ENCODE peak calls at places on chromosome 6, in six cellular contexts. A is WTC11; V is GM13976; W is stimulated activated CD4-positive, alpha-beta T cell treated with anti-CD3 and anti-CD28 coated beads, Interleukin-4, amount 100 ng/mL, for 48 hours; Z is G401; X is fibroblast of the conjunctiva. F is an unnamed sample.

GRCh38 chr6:11083956-11084355 is 9.7 kb upstream of the SMIM13 start:
- DNase-seq in A (no peak), V (no peak), W (no peak), Z (no peak), X (no peak), F (no peak)

GRCh38 chr6:167580512-167580911 is 246.2 kb upstream of the AFDN start:
- DNase-seq in A (no peak), V (no peak), W (no peak), Z (no peak), X (no peak), F (no peak)

GRCh38 chr6:29933955-29934354 is 8.4 kb upstream of the HLA-A start:
- DNase-seq in A (no peak), V (no peak), W (no peak), Z (no peak), X (no peak), F (no peak)

GRCh38 chr6:40891131-40891530 is 147.9 kb downstream of the UNC5CL start:
- DNase-seq in A (no peak), V (no peak), W (no peak), Z (no peak), X (no peak), F (no peak)

GRCh38 chr6:156925718-156926607 is 148.8 kb downstream of the ARID1B start:
- DNase-seq in A (no peak), V (peak; percentile 44), W (no peak), Z (no peak), X (no peak), F (no peak)

GRCh38 chr6:53042112-53042511 is 23.1 kb upstream of the FBXO9 start:
- DNase-seq in A (no peak), V (no peak), W (no peak), Z (no peak), X (peak; percentile 78), F (no peak)

GRCh38 chr6:105389543-105389942 is 13.3 kb downstream of the PREP start:
- DNase-seq in A (peak; percentile 20), V (no peak), W (no peak), Z (no peak), X (no peak), F (no peak)

GRCh38 chr6:105024803-105025202 is 67.9 kb downstream of the LIN28B start:
- DNase-seq in A (no peak), V (no peak), W (no peak), Z (no peak), X (no peak), F (no peak)

GRCh38 chr6:151067684-151068596 is 171.8 kb upstream of the AKAP12 start:
- DNase-seq in A (no peak), V (no peak), W (no peak), Z (peak; percentile 37), X (peak; percentile 90), F (peak; percentile 28)

GRCh38 chr6:30781697-30782424 is 37.5 kb upstream of the IER3 start:
- DNase-seq in A (no peak), V (peak; percentile 34), W (no peak), Z (peak; percentile 94), X (peak; percentile 98), F (peak; percentile 92)

GRCh38 chr6:53662457-53662856 is 3.1 kb downstream of the KLHL31 start:
- DNase-seq in A (no peak), V (no peak), W (no peak), Z (no peak), X (no peak), F (no peak)

GRCh38 chr6:155414049-155414448 is 41.6 kb downstream of the NOX3 start:
- DNase-seq in A (no peak), V (no peak), W (no peak), Z (no peak), X (no peak), F (no peak)

GRCh38 chr6:142822882-142823578 is 121.9 kb downstream of the HIVEP2 start:
- DNase-seq in A (peak; percentile 77), V (no peak), W (no peak), Z (no peak), X (no peak), F (no peak)

GRCh38 chr6:57142178-57142525 is 30.0 kb upstream of the BAG2 start:
- DNase-seq in A (no peak), V (no peak), W (no peak), Z (no peak), X (no peak), F (no peak)

GRCh38 chr6:127484207-127484858 is 25.1 kb upstream of the KIAA0408 start:
- DNase-seq in A (no peak), V (peak; percentile 64), W (no peak), Z (no peak), X (no peak), F (no peak)

GRCh38 chr6:110448846-110449544 is 27.4 kb downstream of the SLC22A16 start:
- DNase-seq in A (no peak), V (no peak), W (no peak), Z (no peak), X (no peak), F (no peak)

GRCh38 chr6:53461682-53462081 is 83.2 kb downstream of the GCLC start:
- DNase-seq in A (no peak), V (no peak), W (no peak), Z (no peak), X (no peak), F (no peak)

GRCh38 chr6:14658909-14659561 is 541.5 kb downstream of the CD83 start:
- DNase-seq in A (no peak), V (no peak), W (no peak), Z (no peak), X (no peak), F (no peak)

GRCh38 chr6:162485464-162485863 is 242.1 kb downstream of the PRKN start:
- DNase-seq in A (no peak), V (no peak), W (no peak), Z (no peak), X (no peak), F (no peak)

GRCh38 chr6:2203264-2203663 is 42.1 kb downstream of the GMDS start:
- DNase-seq in A (no peak), V (no peak), W (no peak), Z (no peak), X (no peak), F (no peak)

GRCh38 chr6:13668291-13668928 is 43.2 kb downstream of the RANBP9 start:
- DNase-seq in A (no peak), V (no peak), W (no peak), Z (no peak), X (no peak), F (no peak)

GRCh38 chr6:33671381-33672072 is 40.0 kb downstream of the UQCC2 start:
- DNase-seq in A (no peak), V (no peak), W (no peak), Z (no peak), X (no peak), F (no peak)

GRCh38 chr6:82704048-82704447 is 340.4 kb downstream of the TPBG start:
- DNase-seq in A (no peak), V (no peak), W (no peak), Z (no peak), X (no peak), F (no peak)

GRCh38 chr6:170208651-170209353 is 82.1 kb downstream of the DLL1 start:
- DNase-seq in A (no peak), V (peak; percentile 18), W (no peak), Z (no peak), X (no peak), F (no peak)

GRCh38 chr6:65295812-65296211 is 411.2 kb downstream of the EYS start:
- DNase-seq in A (no peak), V (no peak), W (no peak), Z (no peak), X (no peak), F (no peak)

GRCh38 chr6:34490390-34491090 is 24.7 kb downstream of the PACSIN1 start:
- DNase-seq in A (no peak), V (no peak), W (no peak), Z (peak; percentile 47), X (no peak), F (peak; percentile 40)

GRCh38 chr6:137517404-137517803 is 23.2 kb upstream of the OLIG3 start:
- DNase-seq in A (no peak), V (no peak), W (no peak), Z (no peak), X (no peak), F (no peak)

GRCh38 chr6:71393471-71393870 is 104.9 kb downstream of the OGFRL1 start:
- DNase-seq in A (no peak), V (no peak), W (no peak), Z (peak; percentile 25), X (no peak), F (no peak)

GRCh38 chr6:50102676-50103075 is 52.9 kb upstream of the DEFB112 start:
- DNase-seq in A (no peak), V (no peak), W (no peak), Z (no peak), X (no peak), F (no peak)

GRCh38 chr6:24126586-24127192 is 674 bp downstream of the NRSN1 start:
- DNase-seq in A (peak; percentile 77), V (peak; percentile 59), W (peak; percentile 2), Z (peak; percentile 36), X (peak; percentile 16), F (peak; percentile 19)

GRCh38 chr6:163808231-163808630 is 393.7 kb downstream of the QKI start:
- DNase-seq in A (no peak), V (no peak), W (no peak), Z (no peak), X (no peak), F (no peak)

GRCh38 chr6:151027295-151027747 is 161.8 kb downstream of the MTHFD1L start:
- DNase-seq in A (no peak), V (no peak), W (no peak), Z (no peak), X (no peak), F (no peak)

GRCh38 chr6:131747821-131748353 is 37.1 kb upstream of the CTAGE9 start:
- DNase-seq in A (no peak), V (no peak), W (no peak), Z (no peak), X (no peak), F (no peak)

GRCh38 chr6:157238346-157238745 is 85.0 kb downstream of the TMEM242 start:
- DNase-seq in A (no peak), V (no peak), W (no peak), Z (no peak), X (no peak), F (no peak)

GRCh38 chr6:32432050-32432450 is 7.6 kb upstream of the HLA-DRA start:
- DNase-seq in A (no peak), V (no peak), W (no peak), Z (peak; percentile 26), X (peak; percentile 20), F (peak; percentile 29)